ENCODE peak calls at places on chromosomes 4 and X, in six cellular contexts. I is endodermal cell, C is lung, M is upper lobe of left lung, F is adrenal gland, G is left ventricle myocardium inferior. H is an unnamed sample.

GRCh38 chr4:15110120-15110571 is 107.9 kb downstream of the CPEB2 start:
- DNase-seq in I (no peak), C (no peak), M (no peak), F (no peak), G (no peak), H (no peak)

GRCh38 chrX:107747596-107748161 is 27.9 kb downstream of the TSC22D3 start:
- DNase-seq in I (no peak), C (peak), M (peak), F (no peak), G (no peak), H (peak)

GRCh38 chr4:138494931-138495330 is 252.8 kb upstream of the SLC7A11 start:
- DNase-seq in I (peak), C (no peak), M (no peak), F (no peak), G (no peak), H (no peak)

GRCh38 chr4:89549907-89550306 is 242.3 kb upstream of the GPRIN3 start:
- DNase-seq in I (no peak), C (no peak), M (no peak), F (no peak), G (no peak), H (no peak)

GRCh38 chr4:155007660-155008176 is 200.7 kb upstream of the NPY2R start:
- DNase-seq in I (no peak), C (no peak), M (no peak), F (no peak), G (no peak), H (no peak)

GRCh38 chrX:56766554-56767412 is 37.7 kb downstream of the NBDY start:
- DNase-seq in I (peak), C (peak), M (peak), F (no peak), G (no peak), H (no peak)

GRCh38 chrX:69065451-69065850 is 99.8 kb downstream of the PJA1 start:
- DNase-seq in I (peak), C (no peak), M (peak), F (peak), G (no peak), H (no peak)

GRCh38 chr4:17347445-17347844 is 164.4 kb downstream of the QDPR start:
- DNase-seq in I (peak), C (no peak), M (no peak), F (peak), G (no peak), H (no peak)

GRCh38 chrX:20947411-20947912 is 426.8 kb upstream of the CNKSR2 start:
- DNase-seq in I (peak), C (no peak), M (no peak), F (no peak), G (no peak), H (no peak)

GRCh38 chr4:103450693-103451092 is 252.6 kb upstream of the CENPE start:
- DNase-seq in I (no peak), C (no peak), M (no peak), F (no peak), G (no peak), H (no peak)

GRCh38 chr4:148778980-148779675 is 336.9 kb upstream of the NR3C2 start:
- DNase-seq in I (no peak), C (no peak), M (no peak), F (no peak), G (no peak), H (no peak)

GRCh38 chrX:1534321-1535168 is 2.4 kb downstream of the P2RY8 start:
- DNase-seq in I (peak), C (no peak), M (no peak), F (peak), G (no peak), H (no peak)

GRCh38 chr4:112296949-112297483 is at the start of gene ALPK1:
- DNase-seq in I (no peak), C (no peak), M (no peak), F (no peak), G (no peak), H (peak)

GRCh38 chr4:186067757-186068385 is 1.1 kb upstream of the TLR3 start:
- DNase-seq in I (peak), C (peak), M (peak), F (peak), G (peak), H (peak)

GRCh38 chr4:153204247-153205027 is at the start of gene TRIM2:
- DNase-seq in I (peak), C (peak), M (peak), F (peak), G (peak), H (peak)

GRCh38 chr4:182142146-182143085 is 100.8 kb upstream of the TENM3 start:
- DNase-seq in I (peak), C (no peak), M (no peak), F (peak), G (no peak), H (peak)

GRCh38 chr4:89277412-89277811 is 30.2 kb downstream of the GPRIN3 start:
- DNase-seq in I (no peak), C (no peak), M (no peak), F (no peak), G (no peak), H (no peak)

GRCh38 chr4:37528161-37528560 is 158.0 kb downstream of the RELL1 start:
- DNase-seq in I (no peak), C (no peak), M (peak), F (no peak), G (no peak), H (no peak)

GRCh38 chrX:23799469-23800065 is 16.6 kb downstream of the SAT1 start:
- DNase-seq in I (no peak), C (no peak), M (no peak), F (no peak), G (no peak), H (no peak)

GRCh38 chr4:140078366-140078765 is 75.6 kb downstream of the MAML3 start:
- DNase-seq in I (peak), C (no peak), M (peak), F (no peak), G (peak), H (peak)

GRCh38 chr4:186536285-186536684 is 19.1 kb downstream of the MTNR1A start:
- DNase-seq in I (no peak), C (no peak), M (no peak), F (no peak), G (no peak), H (no peak)

GRCh38 chr4:6746721-6747689 is 31.0 kb downstream of the BLOC1S4 start:
- DNase-seq in I (no peak), C (peak), M (peak), F (no peak), G (peak), H (no peak)

GRCh38 chrX:140431521-140431920 is 73.3 kb downstream of the SOX3 start:
- DNase-seq in I (no peak), C (no peak), M (no peak), F (no peak), G (no peak), H (no peak)

GRCh38 chr4:150828159-150828558 is 186.9 kb downstream of the LRBA start:
- DNase-seq in I (no peak), C (no peak), M (no peak), F (no peak), G (no peak), H (no peak)

GRCh38 chr4:93658443-93658842 is 170.1 kb upstream of the ATOH1 start:
- DNase-seq in I (no peak), C (no peak), M (no peak), F (no peak), G (no peak), H (no peak)

GRCh38 chrX:13938766-13939530 is 90.7 kb downstream of the GEMIN8 start:
- DNase-seq in I (peak), C (no peak), M (no peak), F (no peak), G (no peak), H (no peak)

GRCh38 chr4:147753047-147753446 is 21.2 kb downstream of the ARHGAP10 start:
- DNase-seq in I (no peak), C (no peak), M (no peak), F (no peak), G (no peak), H (no peak)

GRCh38 chr4:185143596-185143969 is 517 bp downstream of the SLC25A4 start:
- DNase-seq in I (no peak), C (no peak), M (peak), F (peak), G (peak), H (peak)

GRCh38 chrX:74085642-74086236 is 218.2 kb upstream of the ZCCHC13 start:
- DNase-seq in I (no peak), C (no peak), M (no peak), F (no peak), G (no peak), H (no peak)

GRCh38 chr4:1155314-1155713 is 17.1 kb downstream of the SPON2 start:
- DNase-seq in I (no peak), C (no peak), M (no peak), F (no peak), G (no peak), H (no peak)

GRCh38 chr4:3811621-3812020 is 45.4 kb downstream of the ADRA2C start:
- DNase-seq in I (no peak), C (no peak), M (no peak), F (no peak), G (no peak), H (no peak)

GRCh38 chr4:3812211-3812934 is 46.2 kb downstream of the ADRA2C start:
- DNase-seq in I (no peak), C (no peak), M (no peak), F (no peak), G (no peak), H (no peak)

GRCh38 chr4:3810111-3810680 is 44.0 kb downstream of the ADRA2C start:
- DNase-seq in I (no peak), C (no peak), M (no peak), F (no peak), G (no peak), H (no peak)

GRCh38 chr4:3809451-3810110 is 43.4 kb downstream of the ADRA2C start:
- DNase-seq in I (no peak), C (no peak), M (no peak), F (no peak), G (no peak), H (no peak)

GRCh38 chr4:3810796-3811485 is 44.8 kb downstream of the ADRA2C start:
- DNase-seq in I (no peak), C (no peak), M (no peak), F (no peak), G (no peak), H (no peak)
- TF ChIP-seq CTCF in I (no peak), C (no peak), M (no peak), F (no peak), G (no peak), H (no peak)

GRCh38 chrX:85109235-85109634 is 105.6 kb downstream of the APOOL start:
- DNase-seq in I (peak), C (no peak), M (no peak), F (no peak), G (no peak), H (no peak)
- TF ChIP-seq CTCF in I (peak), C (no peak), M (peak), F (peak), G (no peak), H (no peak)

DNA sequence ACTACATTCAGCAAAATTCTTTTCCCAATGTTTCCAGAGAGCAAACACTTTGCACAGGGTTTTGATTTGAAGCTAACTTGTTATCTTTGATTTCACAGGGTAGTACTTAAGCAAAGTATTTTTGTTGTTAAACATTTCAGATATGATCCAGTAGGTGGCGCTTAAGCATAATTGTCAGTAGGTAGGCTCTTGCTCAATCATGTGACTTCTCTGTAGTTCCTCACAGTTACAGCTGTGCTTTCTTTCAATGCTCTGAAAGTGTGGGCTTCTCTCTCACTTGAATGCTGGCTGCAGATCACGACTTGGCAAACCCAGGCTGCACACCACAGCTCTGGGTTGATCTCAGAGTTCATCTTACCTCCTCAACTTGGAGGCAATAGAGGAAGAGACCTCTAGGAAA is 1016.5 kb downstream of the SH3BGRL start:
- DNase-seq in I (peak), C (no peak), M (no peak), F (no peak), G (no peak), H (no peak)
- TF ChIP-seq CTCF in I (peak), C (no peak), M (no peak), F (peak), G (no peak), H (no peak)

DNA sequence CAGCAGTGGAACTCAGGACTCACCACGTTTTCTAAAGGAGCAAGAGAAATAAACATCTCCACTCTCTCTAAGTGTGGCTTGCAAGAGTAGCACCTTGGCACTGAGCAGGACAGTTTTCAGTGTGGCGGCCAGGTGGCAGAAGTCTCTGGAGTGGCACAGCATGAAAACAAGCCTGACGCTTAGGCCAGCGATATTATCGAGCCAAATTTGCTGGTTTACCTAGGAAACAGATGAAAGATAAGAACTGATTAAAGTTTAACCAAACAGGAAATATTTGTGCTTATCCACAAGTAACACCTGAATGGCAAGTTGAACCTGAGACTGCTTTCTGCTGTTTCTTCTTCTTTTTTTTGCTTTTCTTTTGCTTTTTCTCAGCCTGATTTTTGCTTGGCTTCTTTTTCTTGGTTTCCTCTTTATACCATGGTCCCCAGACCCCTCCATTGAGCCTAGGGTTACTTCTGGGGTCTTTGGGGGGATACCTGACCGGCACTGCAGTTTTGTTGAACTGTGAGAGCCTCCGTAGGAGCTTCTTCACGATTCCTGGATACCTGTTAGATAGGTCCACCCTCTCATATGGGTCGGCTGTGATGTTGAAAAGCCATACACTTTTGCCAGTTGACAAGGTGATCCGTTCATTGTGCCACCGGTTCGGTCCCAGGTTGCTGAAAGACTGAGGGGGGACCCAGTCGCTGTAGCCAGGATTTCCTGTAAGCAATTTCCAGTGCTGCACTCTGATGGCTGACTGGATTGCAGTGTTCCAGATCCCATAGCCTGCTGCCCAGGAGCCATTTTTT is 77.3 kb downstream of the ARSJ start:
- DNase-seq in I (no peak), C (peak), M (peak), F (no peak), G (no peak), H (no peak)
- TF ChIP-seq CTCF in I (peak), C (no peak), M (peak), F (no peak), G (no peak), H (no peak)